ENCODE peak calls at places on chromosomes 2 and 18, in eight cellular contexts. One of them, this sample, is unnamed. For H3K4me1, the result is how much of the 10 kb centered on the place peaks cover.

GRCh38 chr2:85804583-85804982 is 50.8 kb downstream of the ATOH8 start:
- DNase-seq in lung: no peak
- DNase-seq in A549: peak
- DNase-seq in endothelial cell of umbilical vein: peak
- DNase-seq in transverse colon: peak
- DNase-seq in ovary: no peak
- DNase-seq in DND-41: peak
- DNase-seq in colonic mucosa: no peak
- DNase-seq in this sample: no peak

GRCh38 chr2:73594241-73594640 is 48.0 kb downstream of the NAT8 start:
- DNase-seq in colonic mucosa: no peak
- DNase-seq in endothelial cell of umbilical vein: no peak
- DNase-seq in DND-41: no peak
- DNase-seq in ovary: no peak
- DNase-seq in A549: no peak
- DNase-seq in transverse colon: no peak
- DNase-seq in lung: no peak
- DNase-seq in this sample: no peak

GRCh38 chr2:190180313-190181065 is 118.0 kb upstream of the MSTN start:
- DNase-seq in lung: peak
- DNase-seq in A549: peak
- DNase-seq in ovary: peak
- DNase-seq in colonic mucosa: peak
- DNase-seq in DND-41: no peak
- DNase-seq in endothelial cell of umbilical vein: peak
- DNase-seq in transverse colon: peak
- DNase-seq in this sample: no peak

GRCh38 chr2:121664713-121665112 is 15.5 kb upstream of the CLASP1 start:
- DNase-seq in endothelial cell of umbilical vein: no peak
- DNase-seq in colonic mucosa: no peak
- DNase-seq in ovary: no peak
- DNase-seq in DND-41: no peak
- DNase-seq in A549: no peak
- DNase-seq in lung: no peak
- DNase-seq in transverse colon: no peak
- DNase-seq in this sample: no peak

GRCh38 chr2:41387519-41387918 is 660.3 kb upstream of the PKDCC start:
- DNase-seq in DND-41: no peak
- DNase-seq in ovary: no peak
- DNase-seq in lung: no peak
- DNase-seq in endothelial cell of umbilical vein: no peak
- DNase-seq in A549: no peak
- DNase-seq in colonic mucosa: no peak
- DNase-seq in transverse colon: no peak
- DNase-seq in this sample: no peak

GRCh38 chr2:145752091-145752806 is 1232.3 kb upstream of the ZEB2 start:
- DNase-seq in endothelial cell of umbilical vein: peak
- DNase-seq in lung: peak
- DNase-seq in transverse colon: no peak
- DNase-seq in colonic mucosa: no peak
- DNase-seq in DND-41: no peak
- DNase-seq in A549: peak
- DNase-seq in ovary: no peak
- DNase-seq in this sample: peak

GRCh38 chr18:23244431-23244830 is 109.1 kb downstream of the CABLES1 start:
- DNase-seq in A549: no peak
- DNase-seq in ovary: no peak
- DNase-seq in endothelial cell of umbilical vein: no peak
- DNase-seq in transverse colon: no peak
- DNase-seq in lung: no peak
- DNase-seq in DND-41: no peak
- DNase-seq in colonic mucosa: no peak
- DNase-seq in this sample: no peak

GRCh38 chr2:49288902-49289680 is 134.8 kb upstream of the FSHR start:
- DNase-seq in ovary: no peak
- DNase-seq in DND-41: no peak
- DNase-seq in lung: no peak
- DNase-seq in A549: no peak
- DNase-seq in endothelial cell of umbilical vein: no peak
- DNase-seq in transverse colon: no peak
- DNase-seq in colonic mucosa: no peak
- DNase-seq in this sample: no peak

GRCh38 chr2:65015731-65016130 is 26.5 kb downstream of the SLC1A4 start:
- DNase-seq in DND-41: no peak
- DNase-seq in endothelial cell of umbilical vein: no peak
- DNase-seq in ovary: no peak
- DNase-seq in A549: no peak
- DNase-seq in transverse colon: no peak
- DNase-seq in lung: no peak
- DNase-seq in colonic mucosa: no peak
- DNase-seq in this sample: no peak

GRCh38 chr2:239061824-239062560 is 214.1 kb downstream of the TWIST2 start:
- DNase-seq in endothelial cell of umbilical vein: no peak
- DNase-seq in transverse colon: peak
- DNase-seq in A549: no peak
- DNase-seq in lung: no peak
- DNase-seq in DND-41: no peak
- DNase-seq in colonic mucosa: no peak
- DNase-seq in ovary: no peak
- DNase-seq in this sample: no peak

GRCh38 chr18:42163316-42163715 is 208.3 kb downstream of the PIK3C3 start:
- DNase-seq in A549: no peak
- DNase-seq in transverse colon: no peak
- DNase-seq in endothelial cell of umbilical vein: no peak
- DNase-seq in lung: no peak
- DNase-seq in DND-41: no peak
- DNase-seq in ovary: no peak
- DNase-seq in colonic mucosa: no peak
- DNase-seq in this sample: no peak

GRCh38 chr2:191869178-191869577 is 22.3 kb upstream of the CAVIN2 start:
- DNase-seq in colonic mucosa: peak
- DNase-seq in DND-41: no peak
- DNase-seq in transverse colon: peak
- DNase-seq in ovary: no peak
- DNase-seq in endothelial cell of umbilical vein: peak
- DNase-seq in lung: no peak
- DNase-seq in A549: peak
- DNase-seq in this sample: no peak

GRCh38 chr18:21896732-21897336 is 156.2 kb downstream of the MIB1 start:
- DNase-seq in DND-41: no peak
- DNase-seq in lung: no peak
- DNase-seq in endothelial cell of umbilical vein: no peak
- DNase-seq in A549: no peak
- DNase-seq in transverse colon: no peak
- DNase-seq in colonic mucosa: peak
- DNase-seq in ovary: no peak
- DNase-seq in this sample: peak

GRCh38 chr2:158949300-158949699 is 19.1 kb upstream of the TANC1 start:
- DNase-seq in A549: no peak
- DNase-seq in colonic mucosa: no peak
- DNase-seq in DND-41: no peak
- DNase-seq in lung: no peak
- DNase-seq in endothelial cell of umbilical vein: no peak
- DNase-seq in ovary: no peak
- DNase-seq in transverse colon: no peak
- DNase-seq in this sample: no peak

GRCh38 chr2:221276601-221277000 is 295.5 kb downstream of the EPHA4 start:
- DNase-seq in ovary: no peak
- DNase-seq in endothelial cell of umbilical vein: no peak
- DNase-seq in A549: no peak
- DNase-seq in lung: no peak
- DNase-seq in DND-41: no peak
- DNase-seq in transverse colon: no peak
- DNase-seq in colonic mucosa: no peak
- DNase-seq in this sample: no peak

GRCh38 chr2:48198285-48198821 is 292.1 kb upstream of the FBXO11 start:
- DNase-seq in lung: no peak
- DNase-seq in colonic mucosa: no peak
- DNase-seq in transverse colon: no peak
- DNase-seq in DND-41: no peak
- DNase-seq in A549: no peak
- DNase-seq in endothelial cell of umbilical vein: no peak
- DNase-seq in ovary: no peak
- DNase-seq in this sample: no peak

GRCh38 chr2:240462704-240463273 is 27.3 kb downstream of the GPC1 start:
- DNase-seq in A549: no peak
- DNase-seq in transverse colon: peak
- DNase-seq in lung: no peak
- DNase-seq in endothelial cell of umbilical vein: no peak
- DNase-seq in DND-41: no peak
- DNase-seq in colonic mucosa: no peak
- DNase-seq in ovary: no peak
- DNase-seq in this sample: no peak

GRCh38 chr2:96934096-96934495 is 52.3 kb downstream of the FAM178B start:
- DNase-seq in lung: no peak
- DNase-seq in transverse colon: no peak
- DNase-seq in endothelial cell of umbilical vein: no peak
- DNase-seq in ovary: no peak
- DNase-seq in colonic mucosa: no peak
- DNase-seq in DND-41: no peak
- DNase-seq in A549: no peak
- DNase-seq in this sample: no peak

GRCh38 chr2:134154269-134154668 is 99.6 kb upstream of the MGAT5 start:
- DNase-seq in endothelial cell of umbilical vein: peak
- DNase-seq in DND-41: no peak
- DNase-seq in colonic mucosa: peak
- DNase-seq in ovary: no peak
- DNase-seq in lung: peak
- DNase-seq in A549: no peak
- DNase-seq in transverse colon: peak
- DNase-seq in this sample: no peak

GRCh38 chr2:76295762-76296161 is 585.0 kb upstream of the GCFC2 start:
- DNase-seq in ovary: no peak
- DNase-seq in transverse colon: no peak
- DNase-seq in lung: no peak
- DNase-seq in A549: no peak
- DNase-seq in DND-41: no peak
- DNase-seq in colonic mucosa: no peak
- DNase-seq in endothelial cell of umbilical vein: no peak
- DNase-seq in this sample: no peak

GRCh38 chr2:17104454-17104853 is 413.8 kb downstream of the RAD51AP2 start:
- DNase-seq in ovary: no peak
- DNase-seq in endothelial cell of umbilical vein: no peak
- DNase-seq in transverse colon: no peak
- DNase-seq in A549: no peak
- DNase-seq in lung: no peak
- DNase-seq in colonic mucosa: no peak
- DNase-seq in DND-41: no peak
- DNase-seq in this sample: peak

GRCh38 chr2:37637122-37637875 is 34.1 kb downstream of the CDC42EP3 start:
- DNase-seq in A549: no peak
- DNase-seq in colonic mucosa: no peak
- DNase-seq in endothelial cell of umbilical vein: no peak
- DNase-seq in DND-41: no peak
- DNase-seq in ovary: no peak
- DNase-seq in transverse colon: no peak
- DNase-seq in lung: no peak
- DNase-seq in this sample: no peak

GRCh38 chr2:37637985-37638384 is 33.5 kb downstream of the CDC42EP3 start:
- DNase-seq in endothelial cell of umbilical vein: no peak
- DNase-seq in colonic mucosa: no peak
- DNase-seq in A549: no peak
- DNase-seq in transverse colon: no peak
- DNase-seq in lung: no peak
- DNase-seq in ovary: no peak
- DNase-seq in DND-41: no peak
- DNase-seq in this sample: no peak

GRCh38 chr2:37634914-37635358 is 36.5 kb downstream of the CDC42EP3 start:
- DNase-seq in DND-41: no peak
- DNase-seq in A549: no peak
- DNase-seq in colonic mucosa: no peak
- DNase-seq in lung: no peak
- DNase-seq in ovary: no peak
- DNase-seq in transverse colon: no peak
- DNase-seq in endothelial cell of umbilical vein: no peak
- DNase-seq in this sample: no peak

GRCh38 chr2:37635359-37636208 is 35.9 kb downstream of the CDC42EP3 start:
- DNase-seq in colonic mucosa: no peak
- DNase-seq in ovary: no peak
- DNase-seq in lung: no peak
- DNase-seq in DND-41: no peak
- DNase-seq in transverse colon: peak
- DNase-seq in endothelial cell of umbilical vein: peak
- DNase-seq in A549: no peak
- DNase-seq in this sample: peak

GRCh38 chr2:37636209-37637077 is 35.0 kb downstream of the CDC42EP3 start:
- DNase-seq in endothelial cell of umbilical vein: no peak
- DNase-seq in colonic mucosa: no peak
- DNase-seq in DND-41: no peak
- DNase-seq in A549: no peak
- DNase-seq in lung: no peak
- DNase-seq in ovary: no peak
- DNase-seq in transverse colon: no peak
- DNase-seq in this sample: no peak
- H3K4me1 ChIP-seq in endothelial cell of umbilical vein: under half
- H3K4me1 ChIP-seq in colonic mucosa: under half
- H3K4me1 ChIP-seq in DND-41: under half
- H3K4me1 ChIP-seq in A549: under half
- H3K4me1 ChIP-seq in lung: under half
- H3K4me1 ChIP-seq in ovary: under half
- H3K4me1 ChIP-seq in transverse colon: under half
- H3K4me1 ChIP-seq in this sample: under half

GRCh38 chr2:157831573-157832315 is 44.4 kb downstream of the ACVR1 start:
- DNase-seq in A549: no peak
- DNase-seq in ovary: no peak
- DNase-seq in transverse colon: no peak
- DNase-seq in endothelial cell of umbilical vein: no peak
- DNase-seq in lung: no peak
- DNase-seq in colonic mucosa: no peak
- DNase-seq in DND-41: no peak
- DNase-seq in this sample: no peak
- H3K27ac ChIP-seq in A549: peak
- H3K27ac ChIP-seq in ovary: no peak
- H3K27ac ChIP-seq in transverse colon: peak
- H3K27ac ChIP-seq in endothelial cell of umbilical vein: peak
- H3K27ac ChIP-seq in lung: peak
- H3K27ac ChIP-seq in colonic mucosa: no peak
- H3K27ac ChIP-seq in DND-41: no peak
- H3K27ac ChIP-seq in this sample: peak

DNA sequence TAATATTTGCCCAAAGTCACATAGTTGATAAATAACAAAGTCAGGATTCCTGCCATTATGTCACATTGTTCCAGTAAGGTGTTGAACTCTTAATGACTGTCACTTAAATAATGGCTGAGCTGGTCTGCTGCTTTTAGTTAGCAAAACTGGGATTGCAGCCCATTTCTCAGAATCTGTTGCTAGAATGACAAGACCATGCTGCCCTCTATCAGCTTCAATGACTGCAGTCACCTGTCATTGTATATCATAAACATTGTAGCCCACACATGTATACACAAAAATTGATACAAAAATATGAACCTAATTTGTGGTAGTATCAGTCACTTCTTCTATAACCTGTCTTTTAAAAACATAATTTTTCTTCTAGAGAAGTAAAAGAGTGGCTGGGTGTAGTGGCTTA is 121.1 kb downstream of the FAM161A start:
- DNase-seq in colonic mucosa: no peak
- DNase-seq in lung: no peak
- DNase-seq in endothelial cell of umbilical vein: no peak
- DNase-seq in transverse colon: no peak
- DNase-seq in DND-41: no peak
- DNase-seq in ovary: no peak
- DNase-seq in A549: no peak
- DNase-seq in this sample: no peak
- TF ChIP-seq CTCF in colonic mucosa: no peak
- TF ChIP-seq CTCF in lung: no peak
- TF ChIP-seq CTCF in endothelial cell of umbilical vein: no peak
- TF ChIP-seq CTCF in transverse colon: no peak
- TF ChIP-seq CTCF in DND-41: no peak
- TF ChIP-seq CTCF in ovary: no peak
- TF ChIP-seq CTCF in A549: no peak
- TF ChIP-seq CTCF in this sample: no peak

GRCh38 chr2:39401319-39401718 is 35.8 kb downstream of the MAP4K3 start:
- DNase-seq in ovary: no peak
- DNase-seq in lung: no peak
- DNase-seq in DND-41: no peak
- DNase-seq in colonic mucosa: no peak
- DNase-seq in endothelial cell of umbilical vein: no peak
- DNase-seq in transverse colon: no peak
- DNase-seq in A549: no peak
- DNase-seq in this sample: no peak
- H3K4me1 ChIP-seq in ovary: under half
- H3K4me1 ChIP-seq in lung: under half
- H3K4me1 ChIP-seq in DND-41: under half
- H3K4me1 ChIP-seq in colonic mucosa: under half
- H3K4me1 ChIP-seq in endothelial cell of umbilical vein: under half
- H3K4me1 ChIP-seq in transverse colon: under half
- H3K4me1 ChIP-seq in A549: under half
- H3K4me1 ChIP-seq in this sample: under half

This sample was measured in foreskin keratinocyte.